ENCODE peak calls at places on chromosomes 13 and 19, in five cellular contexts. P is cardiac fibroblast, U is keratinocyte, V is AG04449, Q is AG09309. D is an unnamed sample.

GRCh38 chr19:34667349-34668076 is 9.4 kb downstream of the SCGB2B2 start:
- DNase-seq in P (peak), U (no peak), V (no peak), Q (no peak), D (no peak)

GRCh38 chr13:113788413-113789135 is 29.5 kb downstream of the TMEM255B start:
- DNase-seq in P (no peak), U (no peak), V (no peak), Q (no peak), D (no peak)

GRCh38 chr13:32902898-32903297 is 113.3 kb upstream of the KL start:
- DNase-seq in P (peak), U (no peak), V (no peak), Q (no peak), D (no peak)

GRCh38 chr19:22784051-22784450 is at the start of gene ZNF99:
- DNase-seq in P (no peak), U (no peak), V (no peak), Q (no peak), D (no peak)

GRCh38 chr19:18431351-18432197 is 6.4 kb downstream of the ISYNA1 start:
- DNase-seq in P (no peak), U (no peak), V (no peak), Q (no peak), D (no peak)

GRCh38 chr19:4506449-4507149 is 11.7 kb downstream of the PLIN4 start:
- DNase-seq in P (peak), U (no peak), V (peak), Q (no peak), D (no peak)

GRCh38 chr19:35901854-35902661 is at the start of gene HCST:
- DNase-seq in P (no peak), U (no peak), V (no peak), Q (no peak), D (no peak)

GRCh38 chr13:88124142-88124541 is 453.0 kb downstream of the SLITRK5 start:
- DNase-seq in P (no peak), U (no peak), V (no peak), Q (no peak), D (no peak)

GRCh38 chr13:109192306-109192705 is 562.9 kb downstream of the MYO16 start:
- DNase-seq in P (no peak), U (no peak), V (no peak), Q (no peak), D (no peak)

GRCh38 chr13:30091691-30092090 is 215.7 kb downstream of the KATNAL1 start:
- DNase-seq in P (no peak), U (no peak), V (no peak), Q (no peak), D (no peak)

GRCh38 chr13:28469316-28469715 is 25.6 kb downstream of the FLT1 start:
- DNase-seq in P (no peak), U (no peak), V (no peak), Q (no peak), D (no peak)

GRCh38 chr19:43711751-43712355 is 4.0 kb upstream of the IRGC start:
- DNase-seq in P (no peak), U (no peak), V (no peak), Q (no peak), D (no peak)

GRCh38 chr13:51524312-51524711 is 60.0 kb upstream of the WDFY2 start:
- DNase-seq in P (peak), U (no peak), V (no peak), Q (no peak), D (no peak)

GRCh38 chr13:32849369-32849768 is 166.9 kb upstream of the KL start:
- DNase-seq in P (no peak), U (no peak), V (no peak), Q (no peak), D (no peak)

GRCh38 chr19:53076984-53077383 is 26.2 kb downstream of the ZNF160 start:
- DNase-seq in P (peak), U (no peak), V (no peak), Q (no peak), D (no peak)

GRCh38 chr13:43448605-43449004 is 338.2 kb downstream of the ENOX1 start:
- DNase-seq in P (no peak), U (no peak), V (no peak), Q (no peak), D (no peak)

GRCh38 chr19:36418287-36419001 is at the start of gene ZFP82:
- DNase-seq in P (peak), U (no peak), V (peak), Q (peak), D (no peak)

GRCh38 chr19:35946203-35946602 is 10.0 kb downstream of the LRFN3 start:
- DNase-seq in P (no peak), U (no peak), V (no peak), Q (no peak), D (no peak)

GRCh38 chr19:52941941-52942370 is 18.7 kb upstream of the ZNF888 start:
- DNase-seq in P (peak), U (no peak), V (no peak), Q (no peak), D (no peak)

GRCh38 chr19:3068071-3068470 is 5.8 kb upstream of the TLE5 start:
- DNase-seq in P (no peak), U (no peak), V (no peak), Q (no peak), D (no peak)

GRCh38 chr19:993831-994393 is 6.3 kb upstream of the GRIN3B start:
- DNase-seq in P (no peak), U (no peak), V (no peak), Q (no peak), D (no peak)

GRCh38 chr13:99640260-99640659 is 139.0 kb downstream of the TM9SF2 start:
- DNase-seq in P (no peak), U (no peak), V (no peak), Q (no peak), D (no peak)

GRCh38 chr13:75038315-75038881 is 443.6 kb downstream of the TBC1D4 start:
- DNase-seq in P (no peak), U (no peak), V (no peak), Q (no peak), D (no peak)

GRCh38 chr13:113553541-113554332 is 30.8 kb upstream of the TFDP1 start:
- DNase-seq in P (no peak), U (no peak), V (no peak), Q (no peak), D (no peak)

GRCh38 chr13:76239031-76239680 is 603.0 kb downstream of the LMO7 start:
- DNase-seq in P (no peak), U (no peak), V (no peak), Q (no peak), D (no peak)

GRCh38 chr19:35357867-35358573 is at the start of gene FFAR3:
- DNase-seq in P (peak), U (no peak), V (no peak), Q (no peak), D (no peak)

GRCh38 chr13:50574731-50575130 is 268.8 kb downstream of the DLEU7 start:
- DNase-seq in P (peak), U (no peak), V (peak), Q (peak), D (no peak)

GRCh38 chr13:23140492-23140891 is 40.3 kb upstream of the SGCG start:
- DNase-seq in P (no peak), U (no peak), V (no peak), Q (no peak), D (no peak)

GRCh38 chr19:6476155-6476895 is 5.3 kb downstream of the DENND1C start:
- DNase-seq in P (peak), U (no peak), V (no peak), Q (no peak), D (peak)

GRCh38 chr13:109844396-109844795 is 58.0 kb upstream of the IRS2 start:
- DNase-seq in P (no peak), U (no peak), V (peak), Q (no peak), D (no peak)

GRCh38 chr13:47256618-47257017 is 359.8 kb upstream of the HTR2A start:
- DNase-seq in P (peak), U (peak), V (peak), Q (peak), D (no peak)

GRCh38 chr13:49635599-49636433 is 7.5 kb downstream of the ARL11 start:
- DNase-seq in P (peak), U (no peak), V (no peak), Q (no peak), D (no peak)

GRCh38 chr19:47653856-47654255 is 44.9 kb downstream of the BICRA start:
- DNase-seq in P (no peak), U (no peak), V (no peak), Q (no peak), D (no peak)

DNA sequence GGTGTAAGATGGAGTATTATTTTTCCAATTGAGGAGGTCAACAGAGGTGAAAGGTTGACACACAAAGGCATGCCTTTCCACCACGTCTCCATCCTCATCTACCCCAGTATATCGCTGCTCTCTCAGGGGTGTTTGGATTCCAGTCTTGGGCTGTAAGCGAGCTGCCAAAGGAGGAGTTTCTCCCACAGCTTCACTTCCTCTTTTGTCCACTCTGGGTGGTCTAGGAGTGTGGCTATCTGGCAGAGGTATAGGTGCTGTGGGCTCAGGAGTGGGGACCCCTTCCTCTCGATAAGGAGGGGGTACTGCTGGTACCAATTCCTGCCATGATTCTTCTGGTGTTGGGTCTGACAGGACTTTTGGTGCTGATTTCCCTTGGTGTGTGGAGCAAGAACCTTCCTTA is 39.4 kb downstream of the ZNF846 start:
- DNase-seq in P (no peak), U (no peak), V (no peak), Q (no peak), D (no peak)
- H3K4me3 ChIP-seq in P (no peak), U (no peak), V (no peak), Q (no peak), D (no peak)

GRCh38 chr13:54950546-54950945 is 1921.9 kb downstream of the OLFM4 start:
- DNase-seq in P (no peak), U (no peak), V (no peak), Q (no peak), D (no peak)
- TF ChIP-seq CTCF in P (no peak), U (no peak), V (no peak), Q (no peak), D (peak)

DNA sequence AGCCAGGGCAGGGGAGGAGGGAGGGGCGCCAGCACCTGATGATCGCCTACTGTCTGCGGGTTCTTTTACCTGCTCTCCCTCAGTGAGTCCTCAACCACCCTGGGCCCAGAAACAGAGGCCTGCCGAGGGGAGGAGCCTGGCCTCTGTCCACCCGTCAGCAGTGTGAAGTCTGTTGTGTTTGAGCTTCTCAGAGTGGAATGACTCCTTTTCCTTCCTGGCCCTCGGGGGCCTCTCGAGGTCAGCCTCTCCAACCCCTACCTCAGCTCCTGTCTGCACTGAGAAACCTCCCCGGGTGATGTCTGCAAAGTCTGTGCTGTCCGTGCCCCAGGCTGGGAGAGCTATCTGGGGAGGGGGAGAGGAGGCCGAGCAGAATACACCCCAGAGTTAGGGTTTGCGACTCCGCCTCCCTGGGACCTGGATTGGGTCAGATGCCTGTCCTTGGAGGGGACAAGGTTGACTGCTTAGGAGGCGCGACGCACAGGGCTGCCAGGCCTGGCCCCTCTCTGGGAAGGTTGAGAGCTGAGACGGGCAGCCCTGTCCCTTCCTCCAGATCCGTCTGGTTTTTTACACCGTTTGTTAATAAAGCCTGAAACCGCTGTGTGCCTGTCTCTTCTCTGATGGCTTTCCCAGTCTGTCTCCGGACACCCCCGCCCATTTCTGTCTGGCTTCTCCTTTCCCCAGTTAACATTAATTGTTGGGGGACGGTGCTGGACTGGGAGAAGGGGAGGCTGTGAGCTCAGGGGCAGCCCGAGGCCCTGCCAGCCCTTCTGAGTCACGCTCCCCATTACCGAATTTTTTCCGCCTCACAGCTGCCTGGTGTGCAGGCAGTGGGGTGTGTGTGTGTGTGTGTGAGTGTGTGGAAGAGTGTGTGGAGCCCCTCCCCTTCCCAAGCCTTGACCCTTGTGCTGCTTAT is 1.0 kb upstream of the SSC5D start:
- DNase-seq in P (peak), U (peak), V (peak), Q (peak), D (peak)
- H3K4me3 ChIP-seq in P (peak), U (no peak), V (peak), Q (peak), D (peak)

DNA sequence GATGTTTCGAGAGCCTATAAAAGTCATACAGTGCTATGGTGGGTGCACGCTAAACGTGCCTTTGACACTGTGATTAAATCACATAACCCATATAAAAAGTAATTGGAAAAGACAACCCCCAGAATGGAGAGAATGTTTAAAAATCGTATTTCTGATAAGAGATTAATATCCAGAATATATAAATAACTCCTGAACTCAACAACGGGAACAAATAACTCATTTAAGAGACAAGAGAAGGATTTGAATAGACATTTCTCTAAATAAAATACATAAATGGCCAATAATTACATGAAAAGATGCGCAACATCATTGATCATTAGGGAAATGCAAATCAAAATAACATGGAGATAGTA is 37.0 kb upstream of the IGFL4 start:
- DNase-seq in P (no peak), U (no peak), V (no peak), Q (no peak), D (no peak)
- TF ChIP-seq CTCF in P (no peak), U (no peak), V (no peak), Q (no peak), D (no peak)

DNA sequence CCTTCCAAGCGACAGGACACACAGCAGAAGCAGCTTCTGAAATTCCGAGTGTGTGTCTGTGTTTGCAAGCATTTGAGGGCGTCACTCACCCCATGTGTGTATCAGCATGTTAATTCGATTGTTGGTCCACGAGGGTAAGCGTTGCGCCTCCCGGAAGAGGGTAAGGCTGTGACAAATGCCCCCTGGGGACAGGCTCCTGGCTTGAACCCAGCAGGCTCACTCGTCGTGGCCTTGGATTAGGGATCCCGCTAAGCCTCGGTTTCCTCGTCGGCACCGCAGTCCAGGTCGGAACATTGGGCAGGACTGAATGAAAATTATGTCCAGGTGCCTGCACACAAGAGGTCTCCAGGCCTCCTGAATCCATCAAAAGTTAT is 606 bp upstream of the STXBP2 start:
- DNase-seq in P (no peak), U (no peak), V (no peak), Q (no peak), D (no peak)
- H3K4me3 ChIP-seq in P (peak), U (no peak), V (no peak), Q (no peak), D (peak)

GRCh38 chr13:91154553-91154952 is 192.9 kb upstream of the MIR17HG start:
- DNase-seq in P (no peak), U (no peak), V (no peak), Q (no peak), D (no peak)
- TF ChIP-seq CTCF in P (no peak), U (no peak), V (no peak), Q (no peak), D (no peak)

GRCh38 chr13:37981932-37982331 is 112.4 kb upstream of the TRPC4 start:
- DNase-seq in P (no peak), U (no peak), V (no peak), Q (no peak), D (no peak)

GRCh38 chr13:37984357-37984756 is 114.8 kb upstream of the TRPC4 start:
- DNase-seq in P (no peak), U (no peak), V (no peak), Q (no peak), D (no peak)

GRCh38 chr13:37978680-37979079 is 109.1 kb upstream of the TRPC4 start:
- DNase-seq in P (no peak), U (no peak), V (no peak), Q (no peak), D (no peak)
- H3K4me3 ChIP-seq in P (no peak), U (no peak), V (no peak), Q (no peak), D (no peak)

D was measured in epithelial cell of proximal tubule.